ENCODE peak calls at places on chromosomes 5 and 9, in ten cellular contexts. One of them, this sample, is unnamed.

GRCh38 chr9:10045598-10045997 is 567.2 kb downstream of the PTPRD start:
- DNase-seq in heart right ventricle: no peak
- DNase-seq in fibroblast of lung: peak
- DNase-seq in choroid plexus epithelial cell: peak
- DNase-seq in stomach: no peak
- DNase-seq in upper lobe of right lung: no peak
- DNase-seq in endothelial cell of umbilical vein: peak
- DNase-seq in tibial nerve: no peak
- DNase-seq in AG04450: no peak
- DNase-seq in uterus: no peak
- DNase-seq in this sample: no peak

GRCh38 chr5:151570512-151571269 is 20.4 kb downstream of the FAT2 start:
- DNase-seq in upper lobe of right lung: no peak
- DNase-seq in uterus: no peak
- DNase-seq in heart right ventricle: no peak
- DNase-seq in stomach: no peak
- DNase-seq in choroid plexus epithelial cell: no peak
- DNase-seq in endothelial cell of umbilical vein: no peak
- DNase-seq in fibroblast of lung: no peak
- DNase-seq in tibial nerve: no peak
- DNase-seq in AG04450: no peak
- DNase-seq in this sample: no peak

GRCh38 chr5:137938358-137939138 is 49.3 kb downstream of the PKD2L2 start:
- DNase-seq in tibial nerve: no peak
- DNase-seq in fibroblast of lung: no peak
- DNase-seq in stomach: no peak
- DNase-seq in AG04450: no peak
- DNase-seq in uterus: no peak
- DNase-seq in choroid plexus epithelial cell: no peak
- DNase-seq in upper lobe of right lung: no peak
- DNase-seq in endothelial cell of umbilical vein: no peak
- DNase-seq in heart right ventricle: no peak
- DNase-seq in this sample: no peak

GRCh38 chr9:84600739-84601138 is 68.8 kb upstream of the NTRK2 start:
- DNase-seq in heart right ventricle: no peak
- DNase-seq in choroid plexus epithelial cell: no peak
- DNase-seq in stomach: no peak
- DNase-seq in uterus: no peak
- DNase-seq in AG04450: no peak
- DNase-seq in tibial nerve: no peak
- DNase-seq in fibroblast of lung: no peak
- DNase-seq in upper lobe of right lung: no peak
- DNase-seq in endothelial cell of umbilical vein: no peak
- DNase-seq in this sample: no peak

GRCh38 chr9:131279196-131279926 is 3.1 kb upstream of the FAM78A start:
- DNase-seq in heart right ventricle: no peak
- DNase-seq in tibial nerve: no peak
- DNase-seq in choroid plexus epithelial cell: no peak
- DNase-seq in stomach: no peak
- DNase-seq in endothelial cell of umbilical vein: no peak
- DNase-seq in AG04450: no peak
- DNase-seq in fibroblast of lung: no peak
- DNase-seq in upper lobe of right lung: no peak
- DNase-seq in uterus: no peak
- DNase-seq in this sample: no peak

GRCh38 chr5:169009171-169009570 is 291.8 kb downstream of the SLIT3 start:
- DNase-seq in endothelial cell of umbilical vein: no peak
- DNase-seq in tibial nerve: no peak
- DNase-seq in heart right ventricle: no peak
- DNase-seq in stomach: no peak
- DNase-seq in fibroblast of lung: no peak
- DNase-seq in AG04450: no peak
- DNase-seq in upper lobe of right lung: no peak
- DNase-seq in uterus: no peak
- DNase-seq in choroid plexus epithelial cell: no peak
- DNase-seq in this sample: no peak

GRCh38 chr5:141821430-141821925 is 56.7 kb downstream of the PCDH1 start:
- DNase-seq in tibial nerve: no peak
- DNase-seq in heart right ventricle: no peak
- DNase-seq in fibroblast of lung: peak
- DNase-seq in AG04450: peak
- DNase-seq in uterus: no peak
- DNase-seq in upper lobe of right lung: no peak
- DNase-seq in endothelial cell of umbilical vein: peak
- DNase-seq in stomach: no peak
- DNase-seq in choroid plexus epithelial cell: peak
- DNase-seq in this sample: no peak

GRCh38 chr5:5421149-5421960 is 1.1 kb upstream of the ICE1 start:
- DNase-seq in fibroblast of lung: no peak
- DNase-seq in heart right ventricle: no peak
- DNase-seq in uterus: no peak
- DNase-seq in upper lobe of right lung: no peak
- DNase-seq in endothelial cell of umbilical vein: peak
- DNase-seq in stomach: no peak
- DNase-seq in choroid plexus epithelial cell: peak
- DNase-seq in tibial nerve: no peak
- DNase-seq in AG04450: no peak
- DNase-seq in this sample: no peak

GRCh38 chr5:151571270-151572173 is 19.6 kb downstream of the FAT2 start:
- DNase-seq in AG04450: no peak
- DNase-seq in stomach: no peak
- DNase-seq in fibroblast of lung: no peak
- DNase-seq in heart right ventricle: no peak
- DNase-seq in upper lobe of right lung: no peak
- DNase-seq in tibial nerve: no peak
- DNase-seq in endothelial cell of umbilical vein: no peak
- DNase-seq in choroid plexus epithelial cell: no peak
- DNase-seq in uterus: no peak
- DNase-seq in this sample: no peak

GRCh38 chr9:68793605-68794343 is 88.7 kb downstream of the PIP5K1B start:
- DNase-seq in AG04450: no peak
- DNase-seq in stomach: no peak
- DNase-seq in heart right ventricle: no peak
- DNase-seq in fibroblast of lung: no peak
- DNase-seq in tibial nerve: no peak
- DNase-seq in upper lobe of right lung: no peak
- DNase-seq in uterus: no peak
- DNase-seq in choroid plexus epithelial cell: no peak
- DNase-seq in endothelial cell of umbilical vein: no peak
- DNase-seq in this sample: no peak

GRCh38 chr5:123585871-123586270 is 73.9 kb downstream of the CSNK1G3 start:
- DNase-seq in uterus: no peak
- DNase-seq in stomach: no peak
- DNase-seq in upper lobe of right lung: no peak
- DNase-seq in fibroblast of lung: peak
- DNase-seq in heart right ventricle: no peak
- DNase-seq in tibial nerve: no peak
- DNase-seq in AG04450: no peak
- DNase-seq in endothelial cell of umbilical vein: peak
- DNase-seq in choroid plexus epithelial cell: no peak
- DNase-seq in this sample: no peak

GRCh38 chr9:91807640-91808246 is 142.3 kb downstream of the ROR2 start:
- DNase-seq in uterus: no peak
- DNase-seq in AG04450: no peak
- DNase-seq in heart right ventricle: no peak
- DNase-seq in endothelial cell of umbilical vein: no peak
- DNase-seq in upper lobe of right lung: no peak
- DNase-seq in fibroblast of lung: no peak
- DNase-seq in choroid plexus epithelial cell: no peak
- DNase-seq in stomach: no peak
- DNase-seq in tibial nerve: no peak
- DNase-seq in this sample: no peak

GRCh38 chr5:9156282-9156681 is 389.6 kb downstream of the SEMA5A start:
- DNase-seq in heart right ventricle: no peak
- DNase-seq in AG04450: peak
- DNase-seq in endothelial cell of umbilical vein: no peak
- DNase-seq in upper lobe of right lung: no peak
- DNase-seq in choroid plexus epithelial cell: peak
- DNase-seq in tibial nerve: no peak
- DNase-seq in stomach: no peak
- DNase-seq in fibroblast of lung: peak
- DNase-seq in uterus: peak
- DNase-seq in this sample: peak

GRCh38 chr5:98796197-98796972 is 22.9 kb downstream of the RGMB start:
- DNase-seq in choroid plexus epithelial cell: peak
- DNase-seq in fibroblast of lung: peak
- DNase-seq in upper lobe of right lung: no peak
- DNase-seq in tibial nerve: no peak
- DNase-seq in AG04450: no peak
- DNase-seq in uterus: peak
- DNase-seq in stomach: no peak
- DNase-seq in endothelial cell of umbilical vein: peak
- DNase-seq in heart right ventricle: no peak
- DNase-seq in this sample: no peak

GRCh38 chr5:133824661-133825254 is 143.7 kb downstream of the C5orf15 start:
- DNase-seq in endothelial cell of umbilical vein: no peak
- DNase-seq in choroid plexus epithelial cell: no peak
- DNase-seq in uterus: no peak
- DNase-seq in heart right ventricle: no peak
- DNase-seq in upper lobe of right lung: no peak
- DNase-seq in tibial nerve: no peak
- DNase-seq in AG04450: no peak
- DNase-seq in stomach: no peak
- DNase-seq in fibroblast of lung: no peak
- DNase-seq in this sample: no peak

GRCh38 chr5:73273379-73274050 is 100.5 kb downstream of the TMEM174 start:
- DNase-seq in endothelial cell of umbilical vein: no peak
- DNase-seq in stomach: no peak
- DNase-seq in choroid plexus epithelial cell: no peak
- DNase-seq in uterus: no peak
- DNase-seq in fibroblast of lung: no peak
- DNase-seq in AG04450: no peak
- DNase-seq in upper lobe of right lung: no peak
- DNase-seq in tibial nerve: no peak
- DNase-seq in heart right ventricle: no peak
- DNase-seq in this sample: no peak

GRCh38 chr5:115737452-115737851 is 79.0 kb downstream of the CDO1 start:
- DNase-seq in tibial nerve: no peak
- DNase-seq in upper lobe of right lung: no peak
- DNase-seq in endothelial cell of umbilical vein: no peak
- DNase-seq in choroid plexus epithelial cell: no peak
- DNase-seq in heart right ventricle: no peak
- DNase-seq in uterus: no peak
- DNase-seq in stomach: no peak
- DNase-seq in AG04450: no peak
- DNase-seq in fibroblast of lung: no peak
- DNase-seq in this sample: no peak

GRCh38 chr9:96674914-96675538 is 19.9 kb upstream of the PRXL2C start:
- DNase-seq in choroid plexus epithelial cell: peak
- DNase-seq in fibroblast of lung: peak
- DNase-seq in stomach: no peak
- DNase-seq in uterus: no peak
- DNase-seq in endothelial cell of umbilical vein: peak
- DNase-seq in heart right ventricle: no peak
- DNase-seq in AG04450: no peak
- DNase-seq in tibial nerve: no peak
- DNase-seq in upper lobe of right lung: no peak
- DNase-seq in this sample: no peak
- H3K4me3 ChIP-seq in choroid plexus epithelial cell: no peak
- H3K4me3 ChIP-seq in fibroblast of lung: no peak
- H3K4me3 ChIP-seq in stomach: no peak
- H3K4me3 ChIP-seq in uterus: no peak
- H3K4me3 ChIP-seq in endothelial cell of umbilical vein: no peak
- H3K4me3 ChIP-seq in heart right ventricle: no peak
- H3K4me3 ChIP-seq in AG04450: no peak
- H3K4me3 ChIP-seq in tibial nerve: no peak
- H3K4me3 ChIP-seq in upper lobe of right lung: no peak
- H3K4me3 ChIP-seq in this sample: no peak

DNA sequence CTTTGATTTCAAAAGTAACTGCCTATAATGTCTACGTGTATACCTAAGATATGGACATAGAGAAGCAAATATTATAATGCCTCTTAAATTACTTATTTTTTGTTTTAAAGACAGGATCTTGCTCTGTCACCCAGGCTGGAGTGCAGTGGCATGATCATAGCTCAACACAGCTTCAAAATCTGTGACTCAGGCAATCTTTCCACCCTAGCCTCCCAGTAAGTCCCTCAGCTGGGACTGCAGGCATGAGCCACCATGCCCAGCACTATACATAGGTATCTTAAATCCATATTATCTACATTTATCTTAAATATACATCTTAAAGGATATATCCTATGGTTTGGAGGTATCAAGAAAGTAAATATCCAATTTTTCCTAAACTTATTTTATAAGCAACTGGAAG is 261.2 kb downstream of the ARL15 start:
- DNase-seq in stomach: no peak
- DNase-seq in AG04450: no peak
- DNase-seq in choroid plexus epithelial cell: no peak
- DNase-seq in heart right ventricle: no peak
- DNase-seq in fibroblast of lung: no peak
- DNase-seq in tibial nerve: no peak
- DNase-seq in uterus: no peak
- DNase-seq in upper lobe of right lung: no peak
- DNase-seq in endothelial cell of umbilical vein: no peak
- DNase-seq in this sample: no peak
- H3K4me3 ChIP-seq in stomach: no peak
- H3K4me3 ChIP-seq in AG04450: no peak
- H3K4me3 ChIP-seq in choroid plexus epithelial cell: no peak
- H3K4me3 ChIP-seq in heart right ventricle: no peak
- H3K4me3 ChIP-seq in fibroblast of lung: no peak
- H3K4me3 ChIP-seq in tibial nerve: no peak
- H3K4me3 ChIP-seq in uterus: no peak
- H3K4me3 ChIP-seq in upper lobe of right lung: no peak
- H3K4me3 ChIP-seq in endothelial cell of umbilical vein: no peak
- H3K4me3 ChIP-seq in this sample: no peak

GRCh38 chr9:112331676-112331955 is 1.8 kb downstream of the PTBP3 start:
- DNase-seq in uterus: no peak
- DNase-seq in endothelial cell of umbilical vein: peak
- DNase-seq in heart right ventricle: no peak
- DNase-seq in stomach: no peak
- DNase-seq in upper lobe of right lung: no peak
- DNase-seq in fibroblast of lung: no peak
- DNase-seq in choroid plexus epithelial cell: no peak
- DNase-seq in tibial nerve: no peak
- DNase-seq in AG04450: no peak
- DNase-seq in this sample: no peak
- H3K4me3 ChIP-seq in uterus: no peak
- H3K4me3 ChIP-seq in endothelial cell of umbilical vein: peak
- H3K4me3 ChIP-seq in heart right ventricle: no peak
- H3K4me3 ChIP-seq in stomach: no peak
- H3K4me3 ChIP-seq in upper lobe of right lung: peak
- H3K4me3 ChIP-seq in fibroblast of lung: peak
- H3K4me3 ChIP-seq in choroid plexus epithelial cell: peak
- H3K4me3 ChIP-seq in tibial nerve: no peak
- H3K4me3 ChIP-seq in AG04450: peak
- H3K4me3 ChIP-seq in this sample: no peak

DNA sequence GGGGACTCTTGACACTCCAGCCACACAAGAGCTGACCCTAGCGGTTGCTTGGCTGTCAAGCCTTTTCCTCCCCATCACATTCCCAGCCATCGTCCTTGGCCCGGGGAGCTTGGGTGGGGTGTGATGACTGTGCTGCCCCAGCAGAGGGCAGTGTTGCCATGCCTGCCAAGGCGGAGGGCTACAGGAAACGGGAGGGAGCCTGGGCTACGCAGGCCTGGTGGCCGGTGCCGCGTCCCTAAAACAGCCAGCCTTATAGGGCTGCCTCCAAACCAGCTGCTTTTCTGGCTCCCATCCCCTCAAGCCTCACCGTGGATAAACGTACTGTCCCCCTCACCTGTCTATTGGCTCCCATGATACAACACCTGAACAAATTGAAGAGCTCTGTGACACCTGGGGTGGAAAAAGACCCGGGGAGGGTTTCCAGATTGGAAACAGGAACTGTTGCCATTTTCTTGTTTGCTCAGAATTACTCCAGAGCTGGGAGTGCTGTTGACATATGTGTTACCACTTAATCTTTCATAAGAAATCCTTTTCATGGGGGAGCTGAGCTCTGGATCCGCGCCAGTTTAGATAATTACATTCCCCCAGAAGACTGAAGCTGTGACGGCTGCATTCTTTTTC is 72.8 kb upstream of the ASTN2 start:
- DNase-seq in choroid plexus epithelial cell: peak
- DNase-seq in AG04450: no peak
- DNase-seq in uterus: peak
- DNase-seq in fibroblast of lung: peak
- DNase-seq in upper lobe of right lung: peak
- DNase-seq in endothelial cell of umbilical vein: peak
- DNase-seq in stomach: peak
- DNase-seq in tibial nerve: peak
- DNase-seq in heart right ventricle: peak
- DNase-seq in this sample: peak
- H3K4me3 ChIP-seq in choroid plexus epithelial cell: no peak
- H3K4me3 ChIP-seq in AG04450: no peak
- H3K4me3 ChIP-seq in uterus: no peak
- H3K4me3 ChIP-seq in fibroblast of lung: no peak
- H3K4me3 ChIP-seq in upper lobe of right lung: no peak
- H3K4me3 ChIP-seq in endothelial cell of umbilical vein: no peak
- H3K4me3 ChIP-seq in stomach: no peak
- H3K4me3 ChIP-seq in tibial nerve: no peak
- H3K4me3 ChIP-seq in heart right ventricle: no peak
- H3K4me3 ChIP-seq in this sample: no peak

This sample was measured in heart left ventricle.